ENCODE peak calls at places on chromosomes 1 and 21, in six cellular contexts. V is GM23338; L is stimulated activated CD4-positive, alpha-beta T cell treated with anti-CD3 and anti-CD28 coated beads, Interleukin-1b, Interleukin-23, amount 100 ng/mL, for 4 hours; K is A172; U is G401; J is NCI-H1930. W is an unnamed sample.

GRCh38 chr1:72489801-72490200 is 207.5 kb upstream of the NEGR1 start:
- DNase-seq in V (no peak), L (no peak), K (no peak), U (no peak), J (no peak), W (no peak)

GRCh38 chr21:44965251-44966022 is 25.6 kb downstream of the SLX9 start:
- DNase-seq in V (no peak), L (peak; percentile 15), K (no peak), U (no peak), J (no peak), W (no peak)

GRCh38 chr1:86362807-86363206 is 33.3 kb downstream of the ODF2L start:
- DNase-seq in V (peak; percentile 16), L (no peak), K (no peak), U (no peak), J (no peak), W (no peak)

GRCh38 chr1:35931424-35932157 is 686 bp downstream of the AGO3 start:
- DNase-seq in V (no peak), L (no peak), K (no peak), U (peak; percentile 40), J (no peak), W (peak; percentile 45)

GRCh38 chr1:221869759-221870158 is 127.9 kb upstream of the DUSP10 start:
- DNase-seq in V (no peak), L (no peak), K (no peak), U (no peak), J (no peak), W (no peak)

GRCh38 chr1:74010206-74010605 is 187.8 kb downstream of the LRRIQ3 start:
- DNase-seq in V (peak; percentile 25), L (no peak), K (peak; percentile 38), U (no peak), J (no peak), W (no peak)

GRCh38 chr1:181103404-181103803 is 14.9 kb downstream of the IER5 start:
- DNase-seq in V (no peak), L (no peak), K (no peak), U (no peak), J (no peak), W (no peak)

GRCh38 chr1:156947127-156947526 is 26.7 kb downstream of the LRRC71 start:
- DNase-seq in V (no peak), L (no peak), K (no peak), U (no peak), J (no peak), W (no peak)

GRCh38 chr1:66553846-66554245 is 19.9 kb downstream of the SGIP1 start:
- DNase-seq in V (no peak), L (no peak), K (no peak), U (no peak), J (no peak), W (no peak)

GRCh38 chr1:98660941-98661543 is 479 bp upstream of the SNX7 start:
- DNase-seq in V (no peak), L (no peak), K (no peak), U (no peak), J (no peak), W (peak; percentile 12)

GRCh38 chr1:66996018-66996682 is 57.8 kb downstream of the SLC35D1 start:
- DNase-seq in V (peak; percentile 85), L (peak; percentile 41), K (peak; percentile 62), U (peak; percentile 37), J (peak; percentile 31), W (peak; percentile 77)

GRCh38 chr1:100353988-100354387 is 1.7 kb downstream of the CDC14A start:
- DNase-seq in V (peak; percentile 59), L (no peak), K (peak; percentile 73), U (no peak), J (no peak), W (no peak)